ENCODE peak calls at places on chromosome 18, in eight cellular contexts. V is AG09309, N is thyroid gland, D is neural progenitor cell, J is left lung, M is B cell, E is breast epithelium, C is transverse colon. I is an unnamed sample.

GRCh38 chr18:35407871-35408481 is 30.8 kb upstream of the ZNF396 start:
- DNase-seq in V (peak), N (peak), D (peak), J (no peak), M (peak), E (no peak), C (peak), I (peak)

GRCh38 chr18:74610216-74610615 is 12.5 kb downstream of the ZNF407 start:
- DNase-seq in V (no peak), N (no peak), D (no peak), J (no peak), M (no peak), E (no peak), C (no peak), I (no peak)

GRCh38 chr18:394997-395383 is 105.5 kb downstream of the COLEC12 start:
- DNase-seq in V (peak), N (peak), D (no peak), J (no peak), M (no peak), E (no peak), C (no peak), I (no peak)

GRCh38 chr18:12625242-12625641 is 32.7 kb downstream of the SPIRE1 start:
- DNase-seq in V (no peak), N (no peak), D (no peak), J (no peak), M (no peak), E (no peak), C (no peak), I (no peak)

GRCh38 chr18:49744395-49744987 is 68.8 kb downstream of the ACAA2 start:
- DNase-seq in V (no peak), N (no peak), D (no peak), J (no peak), M (no peak), E (no peak), C (no peak), I (no peak)

GRCh38 chr18:8107426-8107825 is 501.8 kb upstream of the RAB12 start:
- DNase-seq in V (no peak), N (peak), D (no peak), J (no peak), M (no peak), E (no peak), C (no peak), I (no peak)

GRCh38 chr18:36215577-36215976 is 28.3 kb downstream of the MOCOS start:
- DNase-seq in V (no peak), N (no peak), D (no peak), J (no peak), M (no peak), E (no peak), C (no peak), I (no peak)

GRCh38 chr18:22385718-22386117 is 32.0 kb downstream of the CTAGE1 start:
- DNase-seq in V (peak), N (no peak), D (no peak), J (no peak), M (no peak), E (no peak), C (no peak), I (no peak)

GRCh38 chr18:9507565-9508088 is 32.3 kb downstream of the RALBP1 start:
- DNase-seq in V (no peak), N (no peak), D (no peak), J (no peak), M (no peak), E (no peak), C (no peak), I (no peak)

GRCh38 chr18:56475250-56475649 is 163.1 kb downstream of the TXNL1 start:
- DNase-seq in V (peak), N (no peak), D (no peak), J (no peak), M (no peak), E (no peak), C (no peak), I (no peak)

GRCh38 chr18:58215005-58215404 is 171.0 kb downstream of the NEDD4L start:
- DNase-seq in V (no peak), N (no peak), D (no peak), J (no peak), M (no peak), E (no peak), C (no peak), I (no peak)

GRCh38 chr18:12751891-12752290 is 49.0 kb downstream of the PSMG2 start:
- DNase-seq in V (no peak), N (no peak), D (no peak), J (no peak), M (no peak), E (no peak), C (no peak), I (no peak)

GRCh38 chr18:68418226-68418868 is 296.6 kb downstream of the TMX3 start:
- DNase-seq in V (no peak), N (no peak), D (no peak), J (no peak), M (no peak), E (no peak), C (no peak), I (no peak)

GRCh38 chr18:70453058-70453775 is 164.4 kb downstream of the SOCS6 start:
- DNase-seq in V (no peak), N (no peak), D (no peak), J (no peak), M (no peak), E (no peak), C (no peak), I (no peak)

GRCh38 chr18:29184654-29185053 is 1007.7 kb upstream of the CDH2 start:
- DNase-seq in V (no peak), N (no peak), D (no peak), J (no peak), M (no peak), E (no peak), C (no peak), I (no peak)

GRCh38 chr18:9808530-9809241 is 77.1 kb upstream of the TXNDC2 start:
- DNase-seq in V (no peak), N (peak), D (peak), J (no peak), M (no peak), E (peak), C (no peak), I (no peak)

DNA sequence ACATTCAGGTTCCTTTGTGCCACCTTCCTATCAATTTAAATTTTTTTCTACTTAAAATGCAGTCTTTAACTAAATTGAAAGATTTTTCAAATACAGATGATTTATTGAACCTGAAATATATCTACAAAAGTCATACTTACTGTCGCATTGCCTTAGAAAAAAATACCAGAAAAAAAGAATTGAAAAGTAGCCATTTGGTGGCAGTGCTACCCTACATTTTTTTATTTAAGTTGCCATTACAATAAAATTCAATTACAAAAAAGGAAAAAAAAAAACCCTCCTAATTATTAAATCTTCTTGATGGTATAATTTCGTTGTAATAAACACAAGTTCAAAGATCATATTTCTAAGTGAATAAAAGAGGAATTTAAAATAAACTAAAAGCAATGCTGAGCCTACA is 43.4 kb downstream of the DSC3 start:
- DNase-seq in V (no peak), N (no peak), D (no peak), J (no peak), M (no peak), E (no peak), C (no peak), I (no peak)
- TF ChIP-seq CTCF in V (no peak), N (peak), D (peak), J (no peak), M (no peak), E (no peak), C (no peak), I (no peak)

GRCh38 chr18:4319738-4320677 is 135.1 kb downstream of the DLGAP1 start:
- DNase-seq in V (no peak), N (no peak), D (no peak), J (no peak), M (no peak), E (no peak), C (no peak), I (no peak)
- TF ChIP-seq CTCF in V (no peak), N (no peak), D (no peak), J (no peak), M (no peak), E (no peak), C (no peak), I (no peak)

GRCh38 chr18:5237723-5238370 is 40.8 kb upstream of the AKAIN1 start:
- DNase-seq in V (peak), N (peak), D (peak), J (peak), M (peak), E (peak), C (peak), I (peak)
- TF ChIP-seq CTCF in V (peak), N (peak), D (peak), J (peak), M (no peak), E (peak), C (peak), I (no peak)

GRCh38 chr18:45688834-45689233 is 35.1 kb upstream of the SLC14A1 start:
- DNase-seq in V (no peak), N (no peak), D (no peak), J (no peak), M (peak), E (no peak), C (peak), I (no peak)
- TF ChIP-seq CTCF in V (no peak), N (no peak), D (no peak), J (no peak), M (no peak), E (no peak), C (no peak), I (no peak)

GRCh38 chr18:24293254-24293653 is 104.4 kb downstream of the OSBPL1A start:
- DNase-seq in V (no peak), N (no peak), D (peak), J (no peak), M (no peak), E (no peak), C (no peak), I (no peak)
- TF ChIP-seq CTCF in V (no peak), N (no peak), D (no peak), J (no peak), M (no peak), E (no peak), C (no peak), I (no peak)

GRCh38 chr18:47397671-47398319 is 146.3 kb upstream of the SKOR2 start:
- DNase-seq in V (no peak), N (no peak), D (peak), J (no peak), M (no peak), E (no peak), C (peak), I (peak)
- TF ChIP-seq CTCF in V (peak), N (no peak), D (peak), J (no peak), M (no peak), E (no peak), C (peak), I (peak)

DNA sequence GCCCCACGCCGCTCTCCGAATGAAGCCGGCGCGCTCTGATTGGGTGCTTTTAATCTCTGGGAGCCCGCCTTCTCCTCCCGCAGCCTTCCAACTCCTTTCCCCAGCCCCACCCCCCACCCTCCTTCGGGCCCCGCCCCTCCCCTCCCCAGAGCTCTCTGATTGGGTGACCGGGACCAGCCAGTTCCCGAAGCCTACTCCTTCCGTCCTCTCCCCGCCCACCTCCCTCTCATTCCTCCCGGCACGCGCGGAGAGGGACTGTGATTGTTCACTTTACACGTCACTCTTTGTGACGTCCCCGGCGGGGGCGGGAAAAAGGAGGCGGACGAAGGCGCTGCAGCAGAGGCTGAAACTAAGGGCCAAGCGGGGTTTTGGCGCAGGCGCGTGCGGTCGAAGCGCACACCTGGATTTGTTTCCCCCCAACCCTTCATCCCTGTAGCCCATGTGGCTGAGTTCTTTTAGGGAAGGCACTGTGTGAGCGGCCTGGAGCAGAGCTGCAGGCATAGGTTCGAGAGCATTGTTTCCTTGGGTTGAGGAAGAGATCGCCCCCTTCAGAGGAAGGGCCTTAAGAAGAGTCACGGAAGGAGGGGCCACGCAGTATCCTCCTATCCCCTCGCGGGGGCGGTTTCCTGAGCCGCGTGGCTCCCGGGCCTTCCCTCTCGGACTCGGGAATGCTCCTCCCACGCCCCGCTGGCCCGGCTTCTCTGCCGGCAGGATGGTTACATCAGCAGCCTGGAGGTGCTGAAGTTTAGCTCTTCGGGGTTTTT is at the start of gene MEX3C:
- DNase-seq in V (peak), N (peak), D (peak), J (peak), M (peak), E (peak), C (peak), I (peak)
- TF ChIP-seq CTCF in V (peak), N (peak), D (peak), J (peak), M (peak), E (peak), C (peak), I (no peak)

I was measured in endothelial cell.